ENCODE peak calls at places on chromosomes 11 and 22, in four cellular contexts. J is fibroblast of pulmonary artery, R is kidney, T is GM12865. Q is an unnamed sample.

GRCh38 chr22:31173386-31174145 is 13.6 kb downstream of the RNF185 start:
- DNase-seq in J (peak), R (no peak), T (peak), Q (no peak)

GRCh38 chr11:76918941-76919386 is 58.2 kb downstream of the ACER3 start:
- DNase-seq in J (peak), R (no peak), T (peak), Q (no peak)

GRCh38 chr11:18261721-18262120 is 4.3 kb upstream of the SAA1 start:
- DNase-seq in J (no peak), R (no peak), T (no peak), Q (no peak)

GRCh38 chr11:10748241-10748640 is 2.8 kb upstream of the CTR9 start:
- DNase-seq in J (no peak), R (no peak), T (no peak), Q (no peak)

GRCh38 chr11:125950696-125951645 is 5.1 kb downstream of the VSIG10L2 start:
- DNase-seq in J (peak), R (no peak), T (no peak), Q (no peak)

GRCh38 chr11:123472236-123472935 is 42.3 kb downstream of the GRAMD1B start:
- DNase-seq in J (no peak), R (no peak), T (no peak), Q (no peak)

GRCh38 chr11:2721163-2721935 is 21.6 kb upstream of the KCNQ1OT1 start:
- DNase-seq in J (no peak), R (peak), T (no peak), Q (no peak)

GRCh38 chr11:65425971-65426838 is 3.6 kb downstream of the NEAT1 start:
- DNase-seq in J (peak), R (no peak), T (peak), Q (no peak)

GRCh38 chr11:2920343-2920742 is 8.9 kb downstream of the PHLDA2 start:
- DNase-seq in J (no peak), R (peak), T (no peak), Q (no peak)

GRCh38 chr11:128208329-128209220 is 378.8 kb downstream of the ETS1 start:
- DNase-seq in J (peak), R (no peak), T (no peak), Q (no peak)

GRCh38 chr22:42172385-42173172 is 42.0 kb upstream of the CYP2D6 start:
- DNase-seq in J (no peak), R (no peak), T (peak), Q (no peak)

GRCh38 chr11:67404515-67405195 is 772 bp downstream of the TBC1D10C start:
- DNase-seq in J (no peak), R (peak), T (no peak), Q (no peak)

GRCh38 chr11:19311306-19312030 is 70.7 kb upstream of the E2F8 start:
- DNase-seq in J (peak), R (no peak), T (peak), Q (no peak)

GRCh38 chr11:75313457-75314272 is 37.8 kb downstream of the ARRB1 start:
- DNase-seq in J (peak), R (peak), T (no peak), Q (no peak)

GRCh38 chr22:39833610-39834009 is 60.0 kb downstream of the ENTHD1 start:
- DNase-seq in J (no peak), R (no peak), T (no peak), Q (no peak)

GRCh38 chr11:59173080-59173963 is 1.4 kb downstream of the DTX4 start:
- DNase-seq in J (peak), R (peak), T (no peak), Q (no peak)

GRCh38 chr11:61019037-61019817 is 47.7 kb downstream of the CD6 start:
- DNase-seq in J (no peak), R (no peak), T (no peak), Q (peak)

GRCh38 chr11:64885367-64886286 is 7.2 kb upstream of the EHD1 start:
- DNase-seq in J (peak), R (no peak), T (no peak), Q (no peak)

GRCh38 chr11:28098257-28098656 is 9.7 kb downstream of the KIF18A start:
- DNase-seq in J (no peak), R (no peak), T (no peak), Q (no peak)
- TF ChIP-seq CTCF in J (no peak), R (no peak), T (no peak), Q (no peak)

DNA sequence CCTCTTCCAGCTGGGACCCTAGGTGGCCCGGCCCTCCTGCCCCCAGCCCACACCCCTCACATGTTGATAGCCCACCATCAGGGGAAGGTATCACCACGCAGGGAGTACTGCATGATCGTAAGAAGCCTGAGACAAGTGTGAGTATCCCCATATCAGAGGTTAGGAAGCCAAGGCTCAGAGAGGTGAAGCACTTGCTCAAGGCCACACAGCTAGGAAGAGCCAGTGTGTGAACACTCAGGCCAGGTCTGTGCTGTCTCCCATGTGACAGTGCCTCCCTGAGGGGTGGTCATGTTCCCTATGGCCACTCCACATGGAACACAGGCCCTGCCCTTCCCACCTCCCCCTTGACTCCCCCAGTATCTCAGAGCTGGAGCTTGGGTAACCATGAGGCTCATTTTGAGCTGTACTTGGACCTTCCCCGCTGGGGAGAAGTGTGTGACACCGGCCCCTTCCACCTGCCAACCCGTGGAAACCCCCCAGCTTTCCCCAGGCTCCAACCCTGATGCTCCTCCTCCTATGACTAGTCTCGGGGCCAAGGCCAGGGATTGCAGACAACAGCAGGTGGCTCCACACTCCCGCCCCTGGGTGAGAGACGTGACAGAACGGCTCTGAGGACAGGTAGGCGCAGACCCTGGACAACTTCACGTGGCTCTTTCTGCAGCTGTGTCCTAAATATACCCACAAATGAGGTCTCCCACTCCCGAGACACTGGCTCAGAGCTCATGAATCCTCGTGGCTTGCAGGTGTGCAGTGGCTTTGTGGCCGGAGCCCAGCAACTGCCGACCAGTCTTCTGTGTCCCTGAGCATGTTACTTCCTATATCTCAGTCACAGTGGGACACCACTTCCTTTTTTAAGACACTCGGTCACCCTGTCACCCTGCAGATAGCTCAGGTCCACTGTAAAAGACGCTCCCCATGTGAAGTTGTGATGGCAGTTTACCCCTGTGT is 55.3 kb downstream of the NECTIN1 start:
- DNase-seq in J (no peak), R (no peak), T (peak), Q (no peak)
- TF ChIP-seq CTCF in J (no peak), R (peak), T (peak), Q (no peak)

GRCh38 chr11:68632802-68633201 is 51.5 kb upstream of the GAL start:
- DNase-seq in J (peak), R (no peak), T (peak), Q (no peak)
- TF ChIP-seq CTCF in J (peak), R (peak), T (peak), Q (peak)

GRCh38 chr22:38115423-38116205 is 5.1 kb upstream of the BAIAP2L2 start:
- DNase-seq in J (no peak), R (peak), T (no peak), Q (no peak)

GRCh38 chr22:38111941-38112355 is 1.5 kb upstream of the BAIAP2L2 start:
- DNase-seq in J (no peak), R (peak), T (no peak), Q (peak)

GRCh38 chr22:38112361-38112760 is 1.9 kb upstream of the BAIAP2L2 start:
- DNase-seq in J (no peak), R (peak), T (no peak), Q (no peak)

GRCh38 chr22:38118182-38118581 is 7.7 kb upstream of the BAIAP2L2 start:
- DNase-seq in J (no peak), R (peak), T (no peak), Q (no peak)

DNA sequence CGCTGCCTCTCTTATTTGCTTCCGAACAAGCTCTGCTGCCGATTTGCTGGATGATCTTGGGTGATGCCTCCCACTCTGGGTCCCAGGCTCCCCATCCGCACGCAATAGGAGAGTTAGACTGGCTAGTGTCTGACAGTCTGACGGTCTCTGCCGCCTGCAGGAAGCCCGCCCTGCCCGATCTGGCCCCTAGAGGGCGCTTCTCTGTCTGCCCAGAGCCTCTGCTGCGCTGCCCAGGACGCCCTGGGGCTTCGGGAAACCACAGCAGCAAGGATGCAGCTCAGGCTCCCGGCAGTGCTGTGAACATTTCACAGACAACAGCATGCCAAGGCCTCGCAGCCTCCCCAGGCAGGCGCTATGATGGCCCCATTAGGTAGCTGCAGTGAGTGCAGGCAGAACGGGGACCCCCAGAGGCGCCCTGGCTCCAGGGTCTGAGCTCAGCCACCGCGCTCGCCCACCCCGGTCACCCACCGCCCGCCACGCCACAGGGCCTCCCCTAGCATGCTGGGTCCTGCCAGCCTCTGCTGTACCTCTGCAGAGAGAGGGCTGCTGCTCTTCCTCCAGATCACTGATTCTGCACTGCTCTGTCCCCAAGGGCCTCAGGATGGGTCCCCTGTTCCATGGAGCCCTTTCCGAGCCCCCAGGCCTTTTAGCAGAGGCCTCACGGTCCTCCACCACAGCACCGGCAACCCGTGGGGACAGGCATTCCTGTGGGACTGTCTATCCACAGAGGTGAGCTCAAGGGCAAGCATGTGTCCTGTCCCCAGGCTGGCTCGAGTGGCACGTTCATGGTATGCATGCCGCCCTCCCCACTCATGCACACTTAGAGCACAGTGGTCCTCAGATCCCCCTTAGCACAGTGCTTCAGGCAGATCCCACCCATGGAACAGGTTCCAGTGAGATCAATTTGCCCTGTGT is 4.3 kb upstream of the BAIAP2L2 start:
- DNase-seq in J (peak), R (peak), T (peak), Q (peak)
- TF ChIP-seq CTCF in J (peak), R (peak), T (peak), Q (peak)